ENCODE peak calls at places on chromosomes 7 and 10, in four cellular contexts. One of them, this sample, is unnamed.

GRCh38 chr7:27220440-27220955 is 20.6 kb upstream of the HOXA13 start:
- DNase-seq in K562: no peak
- DNase-seq in GM12878: no peak
- DNase-seq in HL-60: no peak
- DNase-seq in this sample: no peak

GRCh38 chr7:149144996-149145850 is 2.0 kb upstream of the ZNF398 start:
- DNase-seq in GM12878: no peak
- DNase-seq in K562: no peak
- DNase-seq in HL-60: no peak
- DNase-seq in this sample: no peak

GRCh38 chr10:114868801-114869200 is 47.2 kb downstream of the FHIP2A start:
- DNase-seq in GM12878: no peak
- DNase-seq in K562: no peak
- DNase-seq in HL-60: no peak
- DNase-seq in this sample: no peak

GRCh38 chr7:1357601-1358271 is 101.5 kb downstream of the MICALL2 start:
- DNase-seq in GM12878: no peak
- DNase-seq in K562: no peak
- DNase-seq in HL-60: no peak
- DNase-seq in this sample: no peak

GRCh38 chr10:118259288-118259906 is 82.7 kb downstream of the FAM204A start:
- DNase-seq in K562: peak; percentile 44
- DNase-seq in HL-60: peak; percentile 50
- DNase-seq in GM12878: no peak
- DNase-seq in this sample: no peak

GRCh38 chr7:98613601-98614425 is 3.3 kb upstream of the NPTX2 start:
- DNase-seq in GM12878: no peak
- DNase-seq in K562: no peak
- DNase-seq in HL-60: no peak
- DNase-seq in this sample: no peak

GRCh38 chr10:121864168-121864567 is 63.7 kb downstream of the ATE1 start:
- DNase-seq in GM12878: no peak
- DNase-seq in HL-60: no peak
- DNase-seq in K562: no peak
- DNase-seq in this sample: no peak

GRCh38 chr7:22572292-22572691 is 72.3 kb upstream of the STEAP1B start:
- DNase-seq in HL-60: no peak
- DNase-seq in K562: no peak
- DNase-seq in GM12878: no peak
- DNase-seq in this sample: no peak

GRCh38 chr10:89404082-89404481 is 10.3 kb upstream of the IFIT5 start:
- DNase-seq in GM12878: no peak
- DNase-seq in HL-60: no peak
- DNase-seq in K562: no peak
- DNase-seq in this sample: no peak

GRCh38 chr10:33772370-33773331 is 438.2 kb upstream of the NRP1 start:
- DNase-seq in HL-60: peak; percentile 43
- DNase-seq in K562: no peak
- DNase-seq in GM12878: no peak
- DNase-seq in this sample: no peak

GRCh38 chr10:116767235-116767634 is 24.9 kb upstream of the HSPA12A start:
- DNase-seq in GM12878: no peak
- DNase-seq in K562: no peak
- DNase-seq in HL-60: no peak
- DNase-seq in this sample: no peak

GRCh38 chr10:116210588-116211346 is 62.2 kb downstream of the GFRA1 start:
- DNase-seq in HL-60: no peak
- DNase-seq in K562: no peak
- DNase-seq in GM12878: no peak
- DNase-seq in this sample: no peak

GRCh38 chr7:100132126-100132525 is 5.4 kb downstream of the MBLAC1 start:
- DNase-seq in GM12878: no peak
- DNase-seq in HL-60: no peak
- DNase-seq in K562: no peak
- DNase-seq in this sample: no peak

GRCh38 chr10:132107947-132108877 is 42.5 kb downstream of the JAKMIP3 start:
- DNase-seq in GM12878: no peak
- DNase-seq in K562: no peak
- DNase-seq in HL-60: no peak
- DNase-seq in this sample: no peak

GRCh38 chr10:109156396-109156795 is 766.9 kb downstream of the XPNPEP1 start:
- DNase-seq in GM12878: no peak
- DNase-seq in HL-60: no peak
- DNase-seq in K562: no peak
- DNase-seq in this sample: no peak

GRCh38 chr7:19362099-19362498 is 216.9 kb upstream of the FERD3L start:
- DNase-seq in HL-60: no peak
- DNase-seq in K562: no peak
- DNase-seq in GM12878: no peak
- DNase-seq in this sample: no peak

GRCh38 chr7:150377116-150377979 is 1.8 kb upstream of the ZNF775 start:
- DNase-seq in GM12878: no peak
- DNase-seq in K562: no peak
- DNase-seq in HL-60: no peak
- DNase-seq in this sample: no peak

GRCh38 chr10:120278069-120278468 is 179.0 kb upstream of the PLPP4 start:
- DNase-seq in GM12878: no peak
- DNase-seq in HL-60: no peak
- DNase-seq in K562: no peak
- DNase-seq in this sample: no peak

GRCh38 chr10:3906511-3907111 is 121.6 kb upstream of the KLF6 start:
- DNase-seq in K562: no peak
- DNase-seq in HL-60: no peak
- DNase-seq in GM12878: no peak
- DNase-seq in this sample: no peak

GRCh38 chr7:1742555-1743303 is 72.7 kb downstream of the ELFN1 start:
- DNase-seq in GM12878: no peak
- DNase-seq in K562: peak; percentile 77
- DNase-seq in HL-60: peak; percentile 19
- DNase-seq in this sample: peak; percentile 84

GRCh38 chr10:73359492-73359891 is 828 bp upstream of the CFAP70 start:
- DNase-seq in HL-60: no peak
- DNase-seq in K562: no peak
- DNase-seq in GM12878: no peak
- DNase-seq in this sample: no peak

GRCh38 chr10:84706875-84707274 is 378.5 kb downstream of the CCSER2 start:
- DNase-seq in GM12878: no peak
- DNase-seq in HL-60: no peak
- DNase-seq in K562: no peak
- DNase-seq in this sample: no peak

GRCh38 chr7:119963654-119964053 is 309.3 kb upstream of the KCND2 start:
- DNase-seq in K562: peak; percentile 24
- DNase-seq in GM12878: no peak
- DNase-seq in HL-60: no peak
- DNase-seq in this sample: no peak

GRCh38 chr7:157409753-157410727 is 73.2 kb downstream of the DNAJB6 start:
- DNase-seq in K562: no peak
- DNase-seq in HL-60: no peak
- DNase-seq in GM12878: no peak
- DNase-seq in this sample: no peak

GRCh38 chr7:100890640-100891521 is 1.4 kb upstream of the UFSP1 start:
- DNase-seq in HL-60: no peak
- DNase-seq in K562: peak; percentile 41
- DNase-seq in GM12878: no peak
- DNase-seq in this sample: no peak

GRCh38 chr10:78720091-78720490 is 348.7 kb upstream of the ZMIZ1 start:
- DNase-seq in K562: no peak
- DNase-seq in HL-60: no peak
- DNase-seq in GM12878: no peak
- DNase-seq in this sample: no peak

GRCh38 chr7:157235357-157236018 is 96.8 kb downstream of the UBE3C start:
- DNase-seq in GM12878: no peak
- DNase-seq in HL-60: no peak
- DNase-seq in K562: no peak
- DNase-seq in this sample: no peak

GRCh38 chr10:115941247-115941840 is 331.7 kb downstream of the GFRA1 start:
- DNase-seq in HL-60: no peak
- DNase-seq in GM12878: no peak
- DNase-seq in K562: no peak
- DNase-seq in this sample: no peak

GRCh38 chr7:52609511-52609910 is 425.9 kb upstream of the POM121L12 start:
- DNase-seq in HL-60: no peak
- DNase-seq in K562: no peak
- DNase-seq in GM12878: no peak
- DNase-seq in this sample: no peak

GRCh38 chr10:72747521-72747920 is 55.6 kb downstream of the MCU start:
- DNase-seq in HL-60: no peak
- DNase-seq in GM12878: no peak
- DNase-seq in K562: no peak
- DNase-seq in this sample: no peak

GRCh38 chr7:105210721-105211205 is 178.0 kb downstream of the SRPK2 start:
- DNase-seq in HL-60: no peak
- DNase-seq in GM12878: peak; percentile 66
- DNase-seq in K562: no peak
- DNase-seq in this sample: peak; percentile 13

GRCh38 chr10:74307061-74307651 is 156.1 kb downstream of the ADK start:
- DNase-seq in GM12878: no peak
- DNase-seq in K562: no peak
- DNase-seq in HL-60: no peak
- DNase-seq in this sample: no peak

GRCh38 chr10:31728698-31729224 is 199.9 kb downstream of the ARHGAP12 start:
- DNase-seq in HL-60: no peak
- DNase-seq in GM12878: no peak
- DNase-seq in K562: no peak
- DNase-seq in this sample: no peak

GRCh38 chr7:23618241-23618640 is 21.1 kb downstream of the CCDC126 start:
- DNase-seq in K562: no peak
- DNase-seq in GM12878: no peak
- DNase-seq in HL-60: no peak
- DNase-seq in this sample: no peak

GRCh38 chr7:151572136-151572535 is 52.4 kb upstream of the RHEB start:
- DNase-seq in HL-60: no peak
- DNase-seq in K562: no peak
- DNase-seq in GM12878: no peak
- DNase-seq in this sample: no peak
- TF ChIP-seq SPI1 in HL-60: no peak
- TF ChIP-seq SPI1 in K562: no peak
- TF ChIP-seq SPI1 in GM12878: no peak
- TF ChIP-seq SPI1 in this sample: no peak

GRCh38 chr10:22807238-22807637 is 92.9 kb upstream of the PIP4K2A start:
- DNase-seq in GM12878: no peak
- DNase-seq in K562: no peak
- DNase-seq in HL-60: no peak
- DNase-seq in this sample: no peak

GRCh38 chr10:22801759-22802158 is 87.4 kb upstream of the PIP4K2A start:
- DNase-seq in K562: no peak
- DNase-seq in HL-60: no peak
- DNase-seq in GM12878: no peak
- DNase-seq in this sample: no peak

GRCh38 chr10:22805304-22805703 is 90.9 kb upstream of the PIP4K2A start:
- DNase-seq in HL-60: no peak
- DNase-seq in GM12878: no peak
- DNase-seq in K562: no peak
- DNase-seq in this sample: no peak

DNA sequence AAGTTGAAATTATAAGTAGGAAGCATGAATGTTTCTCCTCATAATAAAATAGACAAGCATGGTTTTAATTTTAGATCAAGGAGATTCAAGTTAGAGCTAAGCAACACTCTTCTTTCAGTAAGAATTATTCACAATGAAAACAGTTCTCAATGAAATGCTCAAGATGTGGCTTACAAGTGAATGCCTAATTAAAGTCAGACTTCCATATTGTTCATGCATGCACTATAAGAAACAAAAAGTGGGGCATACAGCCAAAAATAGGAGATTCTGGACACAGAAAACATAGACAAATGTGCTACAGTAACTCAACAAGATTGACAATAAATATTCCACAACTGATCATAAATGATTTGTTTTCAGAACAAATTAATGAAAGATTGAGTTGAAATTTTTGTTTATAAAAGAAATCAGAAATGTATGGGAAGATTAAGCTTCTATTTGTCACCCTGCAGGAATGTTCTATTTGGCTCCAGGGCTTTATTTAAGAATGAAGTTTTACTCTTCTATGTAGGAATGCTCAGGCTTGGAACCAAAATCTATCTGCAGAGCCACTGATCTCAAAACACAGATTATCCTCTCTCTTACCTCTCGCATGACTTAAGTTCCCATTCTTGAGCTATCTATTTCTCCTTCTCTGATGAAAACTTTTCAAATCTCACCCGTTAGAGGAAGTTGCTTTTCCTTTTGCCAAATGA is 89.0 kb upstream of the PIP4K2A start:
- DNase-seq in GM12878: no peak
- DNase-seq in HL-60: no peak
- DNase-seq in K562: no peak
- DNase-seq in this sample: no peak
- TF ChIP-seq SPI1 in GM12878: no peak
- TF ChIP-seq SPI1 in HL-60: no peak
- TF ChIP-seq SPI1 in K562: no peak
- TF ChIP-seq SPI1 in this sample: no peak

DNA sequence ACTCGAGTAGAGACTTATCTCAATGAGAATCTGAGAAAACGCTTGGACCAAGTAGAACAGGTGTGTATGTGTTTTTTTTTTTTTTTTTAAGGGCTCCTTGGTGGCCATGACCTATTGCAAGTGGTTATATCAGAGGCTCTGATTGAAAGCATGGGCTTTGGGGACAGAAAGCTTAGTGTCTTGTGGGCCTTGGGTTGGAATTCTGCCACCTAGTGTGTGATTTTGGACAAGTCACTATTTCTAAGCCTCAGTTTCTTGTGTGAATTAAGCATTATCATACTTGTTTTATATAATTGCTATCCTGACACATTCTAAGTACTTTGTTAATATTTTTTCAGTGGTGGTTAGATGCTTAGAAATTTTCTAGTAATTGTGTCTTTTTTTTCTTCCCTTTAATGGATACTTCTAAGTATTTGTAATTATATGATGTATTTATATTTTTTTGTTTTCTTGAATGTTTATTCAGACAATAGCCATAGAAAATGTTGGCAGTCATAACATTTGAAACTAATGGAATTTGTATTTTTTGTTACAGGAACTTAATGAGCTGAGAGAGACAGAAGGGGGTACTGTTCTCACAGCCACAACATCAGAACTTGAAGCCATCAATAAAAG is 33.1 kb downstream of the SMC3 start:
- DNase-seq in HL-60: peak; percentile 49
- DNase-seq in K562: no peak
- DNase-seq in GM12878: no peak
- DNase-seq in this sample: no peak
- TF ChIP-seq SPI1 in HL-60: no peak
- TF ChIP-seq SPI1 in K562: no peak
- TF ChIP-seq SPI1 in GM12878: no peak
- TF ChIP-seq SPI1 in this sample: no peak

GRCh38 chr10:634256-634655 is 55.2 kb downstream of the DIP2C start:
- DNase-seq in GM12878: no peak
- DNase-seq in HL-60: no peak
- DNase-seq in K562: no peak
- DNase-seq in this sample: no peak
- TF ChIP-seq SPI1 in GM12878: no peak
- TF ChIP-seq SPI1 in HL-60: no peak
- TF ChIP-seq SPI1 in K562: no peak
- TF ChIP-seq SPI1 in this sample: no peak

This sample was measured in GM12891.